ENCODE peak calls at places on chromosome 16, in ten cellular contexts. R is SK-N-SH, J is GM23338, V is HL-60, B is breast epithelium, Y is upper lobe of left lung, C is transverse colon, S is stomach, E is H1, U is endothelial cell of umbilical vein. G is an unnamed sample.

GRCh38 chr16:9077001-9077809 is 14.2 kb upstream of the HAPSTR1 start:
- DNase-seq in S (no peak), V (peak; percentile 37), R (peak; percentile 37), U (no peak), B (no peak), C (no peak), Y (no peak), E (no peak), J (no peak), G (no peak)

GRCh38 chr16:84442416-84443145 is 61.9 kb downstream of the MEAK7 start:
- DNase-seq in S (no peak), Y (no peak), B (no peak), R (no peak), U (no peak), C (no peak), J (no peak), E (no peak), V (no peak), G (no peak)

GRCh38 chr16:50303041-50303604 is 36.8 kb downstream of the ADCY7 start:
- DNase-seq in C (no peak), V (no peak), J (no peak), S (no peak), B (no peak), R (peak; percentile 9), Y (peak; percentile 21), U (no peak), E (no peak), G (peak; percentile 50)

GRCh38 chr16:29815032-29815721 is 775 bp upstream of the PAGR1 start:
- DNase-seq in V (no peak), U (no peak), C (no peak), R (no peak), E (no peak), B (no peak), Y (no peak), J (peak; percentile 71), S (no peak), G (peak; percentile 79)

GRCh38 chr16:57612494-57612893 is 15.9 kb upstream of the ADGRG1 start:
- DNase-seq in S (peak; percentile 14), C (no peak), R (peak; percentile 25), E (no peak), U (no peak), B (no peak), J (no peak), Y (no peak), V (no peak), G (peak; percentile 37)

GRCh38 chr16:81738831-81739496 is 40.1 kb upstream of the PLCG2 start:
- DNase-seq in V (peak; percentile 95), Y (peak; percentile 84), R (no peak), S (peak; percentile 44), U (no peak), J (no peak), E (no peak), B (no peak), C (peak; percentile 71), G (peak; percentile 75)

GRCh38 chr16:56506941-56507340 is 12.9 kb downstream of the BBS2 start:
- DNase-seq in U (peak; percentile 92), B (no peak), Y (no peak), R (no peak), V (no peak), C (no peak), S (no peak), J (no peak), E (no peak), G (no peak)

GRCh38 chr16:57514891-57515600 is 21.3 kb downstream of the CCDC102A start:
- DNase-seq in E (no peak), B (no peak), U (no peak), J (no peak), V (no peak), Y (peak; percentile 35), C (no peak), S (no peak), R (peak; percentile 80), G (peak; percentile 62)

GRCh38 chr16:87070657-87071056 is 246.5 kb downstream of the C16orf95 start:
- DNase-seq in S (no peak), U (no peak), C (no peak), J (no peak), R (no peak), Y (no peak), E (no peak), V (no peak), B (no peak), G (peak; percentile 44)

GRCh38 chr16:87068316-87068715 is 248.9 kb downstream of the C16orf95 start:
- DNase-seq in B (no peak), C (no peak), S (no peak), E (no peak), U (no peak), V (no peak), J (no peak), Y (no peak), R (no peak), G (peak; percentile 22)

GRCh38 chr16:87066695-87067556 is 250.3 kb downstream of the C16orf95 start:
- DNase-seq in U (peak; percentile 8), C (no peak), S (no peak), B (no peak), Y (no peak), V (no peak), R (no peak), E (no peak), J (no peak), G (peak; percentile 47)

GRCh38 chr16:87067890-87068289 is 249.3 kb downstream of the C16orf95 start:
- DNase-seq in E (no peak), Y (no peak), R (no peak), J (no peak), B (no peak), S (no peak), C (no peak), U (no peak), V (no peak), G (peak; percentile 15)

GRCh38 chr16:87068751-87069150 is 248.4 kb downstream of the C16orf95 start:
- DNase-seq in C (no peak), V (no peak), E (no peak), U (no peak), J (no peak), S (no peak), Y (no peak), R (no peak), B (no peak), G (peak; percentile 45)
- H3K27me3 ChIP-seq in C (peaks cover 49% of the 10 kb centered on the region), V (no peaks in the 10 kb centered on the region), E (no peaks in the 10 kb centered on the region), U (no peaks in the 10 kb centered on the region), J (no peaks in the 10 kb centered on the region), S (peaks cover 27% of the 10 kb centered on the region), Y (no peaks in the 10 kb centered on the region), R (peaks cover 97% of the 10 kb centered on the region), B (peaks cover 25% of the 10 kb centered on the region), G (no peaks in the 10 kb centered on the region)

DNA sequence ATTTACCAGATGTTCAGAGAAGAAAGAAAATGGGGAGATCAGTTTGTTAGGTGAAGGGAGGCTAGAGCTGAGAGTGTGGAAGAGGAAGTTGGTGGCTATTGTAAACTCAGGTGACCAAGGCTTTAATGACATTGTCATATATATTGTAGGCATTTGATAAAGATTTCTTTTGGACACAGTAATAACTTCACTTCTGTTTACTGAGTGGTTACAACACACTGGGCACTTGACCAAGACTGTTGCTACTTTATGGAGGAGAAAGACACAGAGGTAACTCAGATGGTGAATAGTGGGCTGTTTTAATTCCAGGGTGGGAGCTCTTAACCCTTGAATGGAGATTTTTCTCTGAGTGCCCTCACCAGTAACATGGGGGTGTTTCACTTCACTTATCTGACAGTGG is 46.0 kb downstream of the TNRC6A start:
- DNase-seq in S (peak; percentile 67), C (peak; percentile 64), E (no peak), J (no peak), U (no peak), V (no peak), R (no peak), Y (peak; percentile 48), B (no peak), G (peak; percentile 82)
- TF ChIP-seq POLR2AphosphoS5 in S (no peak), C (no peak), E (peak; percentile 0), J (no peak), U (no peak), V (no peak), R (no peak), Y (no peak), B (no peak), G (no peak)

DNA sequence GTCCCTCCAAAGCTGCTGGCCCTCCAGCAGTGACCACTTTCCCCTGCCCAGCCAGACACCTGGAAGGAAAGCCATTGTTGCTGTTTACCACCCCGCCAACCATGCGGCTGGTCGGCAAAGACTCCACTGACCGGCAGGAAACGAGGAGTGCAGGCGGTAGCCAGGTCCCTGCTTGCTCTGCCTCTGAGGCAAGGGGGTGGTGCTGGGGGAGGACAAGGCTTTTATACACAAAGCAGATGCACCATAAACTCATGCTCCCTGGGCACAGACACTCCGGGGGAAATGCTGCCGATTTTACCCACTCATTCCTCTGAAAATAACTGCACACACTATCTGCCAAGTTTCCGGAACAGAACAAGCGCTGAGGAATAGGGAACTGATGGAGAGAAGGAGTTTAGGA is 62.8 kb upstream of the GRIN2A start:
- DNase-seq in B (no peak), U (no peak), J (no peak), E (no peak), V (no peak), C (no peak), R (peak; percentile 32), Y (no peak), S (no peak), G (no peak)
- H3K27me3 ChIP-seq in B (peaks cover 19% of the 10 kb centered on the region), U (no peaks in the 10 kb centered on the region), J (no peaks in the 10 kb centered on the region), E (no peaks in the 10 kb centered on the region), V (no peaks in the 10 kb centered on the region), C (peaks cover 3% of the 10 kb centered on the region), R (no peaks in the 10 kb centered on the region), Y (no peaks in the 10 kb centered on the region), S (peaks cover under 1% of the 10 kb centered on the region), G (no peaks in the 10 kb centered on the region)

GRCh38 chr16:4656221-4656620 is 31.6 kb downstream of the MGRN1 start:
- DNase-seq in C (no peak), U (no peak), R (no peak), V (no peak), S (no peak), E (no peak), B (no peak), Y (no peak), J (no peak), G (no peak)

GRCh38 chr16:4654946-4655590 is 30.4 kb downstream of the MGRN1 start:
- DNase-seq in U (no peak), J (no peak), V (no peak), E (no peak), R (no peak), B (no peak), S (no peak), C (no peak), Y (no peak), G (no peak)

GRCh38 chr16:4653981-4654380 is 29.4 kb downstream of the MGRN1 start:
- DNase-seq in B (peak; percentile 62), S (peak; percentile 95), Y (peak; percentile 90), R (no peak), V (no peak), E (no peak), U (no peak), C (peak; percentile 77), J (no peak), G (no peak)

GRCh38 chr16:4655801-4656200 is 31.2 kb downstream of the MGRN1 start:
- DNase-seq in C (no peak), B (no peak), R (no peak), Y (no peak), V (no peak), U (no peak), S (no peak), J (no peak), E (no peak), G (no peak)

DNA sequence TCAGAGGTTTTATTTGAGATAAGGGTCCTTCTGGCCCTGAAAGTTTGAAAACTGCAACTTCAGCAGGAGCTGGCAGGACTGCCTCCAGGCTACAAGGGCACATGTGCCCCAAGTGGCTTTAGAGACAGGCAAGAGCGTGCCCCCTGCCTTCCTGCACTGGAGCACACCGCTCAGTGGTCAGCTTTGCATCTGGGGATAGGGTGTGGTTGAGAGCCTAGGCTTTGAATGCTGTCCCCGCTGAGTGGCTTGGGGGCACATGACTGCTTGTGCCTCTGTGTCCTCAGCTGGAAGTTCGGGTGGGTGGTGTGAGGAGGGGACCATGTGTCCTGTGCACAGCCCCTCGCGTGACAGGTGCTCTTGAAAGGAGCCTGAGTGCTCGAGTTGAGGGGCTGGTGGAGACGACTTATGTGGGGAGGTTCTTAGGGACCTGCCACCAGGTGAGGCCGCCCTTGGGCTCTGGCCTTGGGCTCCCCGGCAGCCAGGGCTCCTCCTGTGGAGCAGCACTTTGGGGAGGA is 29.8 kb downstream of the MGRN1 start:
- DNase-seq in E (no peak), B (no peak), V (no peak), C (no peak), Y (peak; percentile 89), R (no peak), S (peak; percentile 66), J (no peak), U (no peak), G (no peak)
- TF ChIP-seq POLR2AphosphoS5 in E (no peak), B (no peak), V (no peak), C (no peak), Y (no peak), R (no peak), S (no peak), J (no peak), U (no peak), G (no peak)

G was measured in sigmoid colon.